ENCODE peak calls at places on chromosomes 7 and 10, in five cellular contexts. A is CD4-positive, alpha-beta T cell; G is choroid plexus epithelial cell; R is fibroblast of the aortic adventitia; W is transverse colon. K is an unnamed sample.

GRCh38 chr10:1489801-1490200 is 247.5 kb downstream of the ADARB2 start:
- DNase-seq in A (no peak), G (no peak), R (no peak), W (no peak), K (no peak)

GRCh38 chr7:10038351-10038750 is 935.3 kb upstream of the PHF14 start:
- DNase-seq in A (no peak), G (no peak), R (no peak), W (no peak), K (no peak)

GRCh38 chr7:41504581-41504980 is 198.3 kb downstream of the INHBA start:
- DNase-seq in A (no peak), G (no peak), R (no peak), W (no peak), K (no peak)

GRCh38 chr7:130430841-130431713 is 9.7 kb downstream of the CEP41 start:
- DNase-seq in A (no peak), G (peak), R (peak), W (no peak), K (no peak)

GRCh38 chr7:16978358-16979244 is 96.8 kb upstream of the AGR3 start:
- DNase-seq in A (no peak), G (peak), R (peak), W (no peak), K (no peak)

GRCh38 chr10:12194752-12195271 is 879 bp downstream of the NUDT5 start:
- DNase-seq in A (peak), G (peak), R (peak), W (peak), K (peak)

GRCh38 chr7:139523199-139523941 is at the start of gene CLEC2L:
- DNase-seq in A (no peak), G (peak), R (no peak), W (no peak), K (peak)

GRCh38 chr7:115135769-115136410 is 214.0 kb downstream of the MDFIC start:
- DNase-seq in A (no peak), G (peak), R (peak), W (no peak), K (no peak)

GRCh38 chr10:29257106-29257783 is 31.6 kb upstream of the LYZL1 start:
- DNase-seq in A (no peak), G (peak), R (peak), W (peak), K (no peak)

GRCh38 chr10:111511751-111512150 is 434.9 kb downstream of the ADRA2A start:
- DNase-seq in A (no peak), G (no peak), R (no peak), W (no peak), K (no peak)

GRCh38 chr10:100838986-100839385 is 73.8 kb upstream of the SLF2 start:
- DNase-seq in A (no peak), G (no peak), R (no peak), W (no peak), K (no peak)

GRCh38 chr10:112615269-112615668 is 168.3 kb downstream of the VTI1A start:
- DNase-seq in A (no peak), G (no peak), R (no peak), W (no peak), K (no peak)

GRCh38 chr7:44461387-44461786 is 29.1 kb downstream of the NUDCD3 start:
- DNase-seq in A (no peak), G (peak), R (peak), W (no peak), K (no peak)

GRCh38 chr10:70544431-70545340 is 57.9 kb downstream of the PRF1 start:
- DNase-seq in A (no peak), G (no peak), R (no peak), W (no peak), K (no peak)

GRCh38 chr7:155141562-155141961 is 71.4 kb downstream of the HTR5A start:
- DNase-seq in A (no peak), G (no peak), R (no peak), W (no peak), K (no peak)

GRCh38 chr7:114502454-114503254 is 88.0 kb downstream of the FOXP2 start:
- DNase-seq in A (no peak), G (peak), R (peak), W (no peak), K (no peak)

GRCh38 chr10:104331208-104331838 is 6.9 kb downstream of the ITPRIP start:
- DNase-seq in A (no peak), G (peak), R (peak), W (peak), K (no peak)

GRCh38 chr7:157555921-157556320 is 219.1 kb downstream of the DNAJB6 start:
- DNase-seq in A (no peak), G (no peak), R (no peak), W (no peak), K (no peak)

GRCh38 chr7:70668606-70669358 is 463.2 kb upstream of the GALNT17 start:
- DNase-seq in A (no peak), G (no peak), R (no peak), W (no peak), K (no peak)

DNA sequence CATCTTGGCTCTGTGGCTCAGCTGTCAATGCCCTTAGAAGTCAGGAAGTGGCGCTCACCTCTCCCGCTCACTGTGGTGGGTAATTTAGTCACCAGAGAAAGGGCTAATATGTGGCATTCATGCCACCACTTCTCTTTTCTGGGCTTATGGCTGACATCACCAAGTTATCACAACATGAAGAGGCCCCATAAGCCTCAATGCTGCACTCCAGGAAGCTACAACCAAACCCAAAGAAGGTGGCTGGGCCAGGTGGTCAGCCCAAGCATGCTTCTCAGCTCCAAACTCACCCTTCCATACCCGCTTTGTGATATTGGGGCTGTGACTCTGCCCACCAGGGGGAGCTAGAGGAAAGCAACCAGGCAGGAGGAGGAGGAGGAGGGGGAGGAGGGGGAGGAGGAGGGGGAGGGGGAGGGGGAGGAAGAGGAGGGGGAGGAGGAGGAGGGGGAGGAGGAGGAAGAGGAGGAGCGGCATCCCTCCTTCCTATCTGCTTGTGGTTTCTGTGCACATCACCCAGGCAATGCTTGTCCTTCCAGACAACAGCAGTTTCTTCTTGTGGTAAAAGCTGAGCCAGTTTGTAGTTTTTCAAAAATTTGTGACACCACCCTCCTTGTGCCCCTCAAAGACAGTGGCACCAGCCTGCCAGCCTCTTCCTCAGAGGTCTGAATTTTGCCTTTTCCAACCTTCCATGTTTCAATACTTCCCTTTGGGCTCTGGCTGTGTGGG is 42.1 kb downstream of the CYP26A1 start:
- DNase-seq in A (peak), G (peak), R (peak), W (peak), K (peak)
- TF ChIP-seq CTCF in A (peak), G (peak), R (peak), W (peak), K (no peak)

DNA sequence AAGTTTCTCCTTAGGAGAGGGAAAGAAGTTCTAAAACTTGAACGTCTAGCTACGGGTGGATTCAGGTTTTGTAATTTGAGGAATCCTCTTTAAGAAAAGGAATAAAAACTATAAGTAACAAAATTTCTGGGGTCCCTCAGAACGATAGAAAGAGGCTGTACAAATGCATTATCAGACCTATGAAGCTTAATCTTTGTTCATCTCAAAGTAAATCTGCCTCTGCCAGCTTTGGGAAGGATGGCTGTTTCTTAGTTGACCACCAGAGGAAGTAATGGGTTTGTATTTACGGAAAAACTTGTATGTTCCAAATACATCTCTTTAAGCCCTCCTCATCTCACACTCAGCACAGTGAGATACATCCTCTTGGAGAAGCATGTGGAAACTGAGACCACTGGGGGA is 864 bp downstream of the PSTK start:
- DNase-seq in A (no peak), G (peak), R (peak), W (no peak), K (no peak)
- TF ChIP-seq CTCF in A (no peak), G (peak), R (peak), W (peak), K (peak)

DNA sequence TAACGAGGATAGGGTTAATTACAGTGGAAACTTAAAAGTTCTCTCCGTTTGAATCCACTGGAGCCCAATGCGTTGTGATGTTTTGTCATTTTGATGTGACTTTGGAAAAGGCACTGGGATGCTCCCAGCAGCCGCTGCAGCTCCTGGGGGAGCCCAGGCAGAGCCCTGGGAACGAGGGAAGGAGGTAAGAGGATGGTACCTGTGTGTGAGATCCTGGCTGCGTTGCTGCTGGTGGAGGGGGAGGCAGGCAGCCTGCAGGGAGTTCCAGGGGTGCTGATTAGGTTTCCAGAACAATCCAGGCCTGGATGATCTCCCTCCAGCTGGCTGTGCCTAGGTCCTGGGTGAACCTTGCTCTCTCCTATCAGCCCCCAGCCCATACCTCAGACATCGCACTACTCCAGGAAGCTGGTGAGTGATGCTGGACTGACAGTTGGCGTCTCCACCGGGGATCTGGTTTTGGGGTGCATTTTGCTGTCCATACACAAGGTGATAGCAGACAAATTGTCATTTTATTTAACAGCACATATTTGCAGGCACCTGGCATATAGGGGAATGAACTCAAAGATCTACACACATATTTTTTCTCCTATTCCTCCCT is 601.1 kb downstream of the LRMDA start:
- DNase-seq in A (no peak), G (no peak), R (no peak), W (no peak), K (no peak)
- TF ChIP-seq CTCF in A (no peak), G (no peak), R (no peak), W (no peak), K (no peak)

DNA sequence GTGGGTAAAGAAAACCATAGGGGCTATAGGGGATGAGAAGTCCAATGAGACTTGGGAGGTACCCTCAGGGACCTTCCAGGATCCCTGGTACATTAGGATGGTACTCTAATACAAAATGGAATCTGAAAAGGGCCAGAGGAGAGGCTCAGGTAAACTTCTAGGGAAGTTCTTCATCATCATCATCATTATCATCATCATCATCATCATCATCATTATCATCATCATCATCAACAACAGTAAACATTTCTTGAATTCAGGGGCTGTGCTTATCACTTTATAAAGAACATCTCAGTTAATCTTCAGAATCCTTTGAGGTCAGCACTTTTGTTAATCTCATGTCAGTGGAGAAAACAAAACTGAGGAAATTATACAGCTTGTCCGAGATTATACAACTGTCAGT is 50.1 kb downstream of the PLPP4 start:
- DNase-seq in A (no peak), G (no peak), R (no peak), W (no peak), K (no peak)
- TF ChIP-seq CTCF in A (no peak), G (no peak), R (no peak), W (no peak), K (no peak)

GRCh38 chr7:104652434-104652833 is 324.0 kb downstream of the LHFPL3 start:
- DNase-seq in A (no peak), G (no peak), R (no peak), W (no peak), K (no peak)
- TF ChIP-seq CTCF in A (no peak), G (no peak), R (no peak), W (no peak), K (no peak)

GRCh38 chr10:23976285-23976684 is 232.7 kb upstream of the KIAA1217 start:
- DNase-seq in A (no peak), G (no peak), R (no peak), W (no peak), K (no peak)

GRCh38 chr10:23980054-23980453 is 228.9 kb upstream of the KIAA1217 start:
- DNase-seq in A (no peak), G (no peak), R (no peak), W (no peak), K (no peak)

DNA sequence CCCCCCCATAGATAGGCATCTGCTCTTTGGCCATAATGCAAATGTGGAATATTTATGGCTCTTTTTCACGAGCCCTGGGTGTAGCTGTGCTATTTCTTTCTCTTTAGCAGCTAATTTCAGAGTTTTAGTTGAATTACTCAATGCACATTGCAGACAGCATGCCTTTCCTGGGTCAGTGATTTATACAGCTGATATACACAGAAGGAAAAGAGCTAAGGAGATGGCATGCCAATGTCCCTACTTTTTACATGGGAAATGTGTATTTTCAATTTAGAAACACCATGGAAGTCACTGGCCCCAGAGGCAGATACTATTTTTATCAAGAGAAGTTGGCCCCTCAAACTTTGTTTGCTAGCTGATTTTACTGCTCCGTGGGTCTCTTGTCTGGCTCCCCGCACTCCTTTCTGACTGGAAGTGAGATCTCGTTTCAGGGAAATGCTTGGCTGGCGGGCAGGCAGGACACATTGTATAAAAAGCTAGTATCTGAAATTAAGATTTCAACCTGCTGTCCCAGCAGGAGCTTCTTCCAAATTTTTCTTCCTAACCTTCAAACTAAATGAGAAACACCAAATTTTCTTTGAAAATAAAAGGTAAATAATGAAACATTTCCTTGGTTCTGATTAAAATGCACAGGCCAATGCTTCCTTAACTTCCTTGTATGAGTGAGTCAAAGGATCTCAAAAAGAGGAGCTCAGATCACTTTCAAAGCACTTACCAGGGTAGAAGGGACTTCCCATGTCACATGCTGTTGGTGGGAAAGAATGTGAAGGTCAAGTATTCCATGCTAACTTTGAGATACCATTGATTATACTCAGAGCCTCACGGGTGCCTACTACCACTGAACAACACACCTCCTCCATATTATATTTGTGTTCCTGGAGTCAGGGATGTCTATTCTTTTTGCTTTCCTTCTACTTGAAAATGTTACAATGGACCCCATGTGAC is 233.8 kb upstream of the KIAA1217 start:
- DNase-seq in A (no peak), G (no peak), R (no peak), W (no peak), K (no peak)
- TF ChIP-seq CTCF in A (no peak), G (no peak), R (no peak), W (no peak), K (no peak)

GRCh38 chr7:51867117-51867516 is 550.5 kb upstream of the COBL start:
- DNase-seq in A (no peak), G (no peak), R (no peak), W (no peak), K (no peak)
- TF ChIP-seq CTCF in A (no peak), G (no peak), R (no peak), W (no peak), K (no peak)

K was measured in mesothelial cell of epicardium.